ENCODE peak calls at places on chromosomes 3 and 15, in five cellular contexts. One of them, this sample, is unnamed.

GRCh38 chr3:80770106-80771079 is 991.1 kb downstream of the GBE1 start:
- DNase-seq in endothelial cell: peak
- DNase-seq in type B pancreatic cell: no peak
- DNase-seq in HCT116: no peak
- DNase-seq in AG10803: no peak
- DNase-seq in this sample: no peak

GRCh38 chr3:194577985-194578905 is 55.0 kb downstream of the TMEM44 start:
- DNase-seq in HCT116: peak
- DNase-seq in endothelial cell: no peak
- DNase-seq in type B pancreatic cell: no peak
- DNase-seq in AG10803: peak
- DNase-seq in this sample: peak

GRCh38 chr3:25960776-25961175 is 170.9 kb downstream of the OXSM start:
- DNase-seq in AG10803: no peak
- DNase-seq in HCT116: no peak
- DNase-seq in endothelial cell: no peak
- DNase-seq in type B pancreatic cell: no peak
- DNase-seq in this sample: no peak

GRCh38 chr3:182794455-182794773 is 1.1 kb downstream of the ATP11B start:
- DNase-seq in type B pancreatic cell: no peak
- DNase-seq in HCT116: no peak
- DNase-seq in AG10803: no peak
- DNase-seq in endothelial cell: no peak
- DNase-seq in this sample: no peak

GRCh38 chr3:186923241-186923640 is 7.1 kb upstream of the ST6GAL1 start:
- DNase-seq in HCT116: no peak
- DNase-seq in AG10803: no peak
- DNase-seq in endothelial cell: no peak
- DNase-seq in type B pancreatic cell: no peak
- DNase-seq in this sample: no peak

GRCh38 chr3:40417845-40418543 is 31.0 kb downstream of the ENTPD3 start:
- DNase-seq in HCT116: no peak
- DNase-seq in endothelial cell: no peak
- DNase-seq in AG10803: no peak
- DNase-seq in type B pancreatic cell: no peak
- DNase-seq in this sample: no peak

GRCh38 chr3:23944861-23945652 is at the start of gene NR1D2:
- DNase-seq in AG10803: peak
- DNase-seq in HCT116: peak
- DNase-seq in endothelial cell: peak
- DNase-seq in type B pancreatic cell: peak
- DNase-seq in this sample: peak

GRCh38 chr3:36219398-36219797 is 160.9 kb upstream of the STAC start:
- DNase-seq in endothelial cell: no peak
- DNase-seq in type B pancreatic cell: no peak
- DNase-seq in AG10803: peak
- DNase-seq in HCT116: no peak
- DNase-seq in this sample: no peak

GRCh38 chr15:63107895-63108546 is 13.6 kb upstream of the LACTB start:
- DNase-seq in HCT116: no peak
- DNase-seq in type B pancreatic cell: no peak
- DNase-seq in AG10803: peak
- DNase-seq in endothelial cell: no peak
- DNase-seq in this sample: peak

GRCh38 chr15:77335298-77335697 is 84.6 kb downstream of the PEAK1 start:
- DNase-seq in AG10803: no peak
- DNase-seq in endothelial cell: no peak
- DNase-seq in type B pancreatic cell: no peak
- DNase-seq in HCT116: no peak
- DNase-seq in this sample: no peak

GRCh38 chr15:56910801-56911200 is 7.6 kb upstream of the TCF12 start:
- DNase-seq in endothelial cell: no peak
- DNase-seq in AG10803: no peak
- DNase-seq in HCT116: no peak
- DNase-seq in type B pancreatic cell: no peak
- DNase-seq in this sample: no peak

GRCh38 chr3:87298111-87298718 is 21.8 kb upstream of the POU1F1 start:
- DNase-seq in AG10803: peak
- DNase-seq in type B pancreatic cell: no peak
- DNase-seq in endothelial cell: no peak
- DNase-seq in HCT116: peak
- DNase-seq in this sample: peak

DNA sequence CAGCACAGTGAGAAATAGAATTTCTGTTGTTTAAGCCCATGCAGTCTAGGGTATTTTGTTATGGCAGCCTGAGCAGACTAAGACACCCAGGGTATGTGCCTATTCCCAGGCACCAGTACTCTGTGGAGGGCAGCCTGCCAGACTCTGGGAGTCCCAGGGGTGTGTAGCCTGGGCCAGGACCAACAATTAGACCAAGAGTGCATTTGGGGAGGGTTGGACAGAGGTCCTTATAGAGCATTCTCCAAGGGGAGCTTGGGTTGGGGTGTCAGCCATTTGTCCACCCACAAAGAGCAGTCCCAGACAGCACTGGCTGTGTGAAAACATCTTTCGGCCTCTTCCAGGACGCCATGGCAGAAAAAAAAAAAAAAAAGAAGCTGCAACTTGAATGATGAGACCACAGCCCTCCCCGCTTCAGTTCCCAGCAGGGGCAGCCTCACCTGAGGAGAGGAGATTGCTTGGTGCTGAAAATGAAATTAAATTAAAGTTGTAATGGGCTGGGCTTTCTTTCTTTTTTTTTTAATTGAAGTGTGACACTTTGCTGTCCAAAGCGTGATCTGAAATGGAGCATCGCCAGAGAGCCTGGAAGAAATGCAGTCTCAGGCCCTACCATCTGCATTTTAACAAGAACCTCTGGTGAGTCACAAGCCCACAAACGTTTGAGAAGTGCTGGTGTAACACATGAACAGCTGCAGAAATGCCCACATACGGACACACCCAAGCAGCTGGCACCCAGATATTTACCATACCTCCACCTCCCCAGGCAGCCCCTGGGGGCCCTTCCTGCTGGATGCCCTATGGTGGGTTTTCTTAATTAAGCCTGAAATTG is 21.3 kb upstream of the CAV3 start:
- DNase-seq in AG10803: peak
- DNase-seq in HCT116: no peak
- DNase-seq in type B pancreatic cell: no peak
- DNase-seq in endothelial cell: no peak
- DNase-seq in this sample: no peak
- TF ChIP-seq CTCF in AG10803: no peak
- TF ChIP-seq CTCF in HCT116: no peak
- TF ChIP-seq CTCF in type B pancreatic cell: no peak
- TF ChIP-seq CTCF in endothelial cell: no peak
- TF ChIP-seq CTCF in this sample: no peak

DNA sequence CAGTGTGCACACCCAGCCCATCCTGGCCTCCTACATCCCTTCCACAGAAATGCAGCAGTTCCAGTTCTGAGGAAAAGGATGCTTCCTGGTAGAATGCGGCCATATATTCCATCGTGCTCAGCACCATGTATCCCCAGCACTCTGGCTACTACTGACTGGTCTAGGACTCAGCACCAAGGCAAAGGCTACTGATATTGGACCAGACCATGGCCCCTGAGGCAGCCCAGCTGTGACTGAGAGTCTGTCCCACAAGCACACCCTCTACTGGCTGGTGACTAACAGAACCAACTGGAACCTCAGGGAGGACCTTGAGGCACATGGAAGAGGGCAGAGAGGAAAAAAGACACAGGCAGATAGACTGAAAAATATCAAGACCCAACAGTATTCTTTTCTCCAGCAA is 30.0 kb downstream of the TARS3 start:
- DNase-seq in HCT116: no peak
- DNase-seq in type B pancreatic cell: no peak
- DNase-seq in endothelial cell: no peak
- DNase-seq in AG10803: no peak
- DNase-seq in this sample: no peak
- TF ChIP-seq CTCF in HCT116: peak
- TF ChIP-seq CTCF in type B pancreatic cell: no peak
- TF ChIP-seq CTCF in endothelial cell: no peak
- TF ChIP-seq CTCF in AG10803: no peak
- TF ChIP-seq CTCF in this sample: no peak

DNA sequence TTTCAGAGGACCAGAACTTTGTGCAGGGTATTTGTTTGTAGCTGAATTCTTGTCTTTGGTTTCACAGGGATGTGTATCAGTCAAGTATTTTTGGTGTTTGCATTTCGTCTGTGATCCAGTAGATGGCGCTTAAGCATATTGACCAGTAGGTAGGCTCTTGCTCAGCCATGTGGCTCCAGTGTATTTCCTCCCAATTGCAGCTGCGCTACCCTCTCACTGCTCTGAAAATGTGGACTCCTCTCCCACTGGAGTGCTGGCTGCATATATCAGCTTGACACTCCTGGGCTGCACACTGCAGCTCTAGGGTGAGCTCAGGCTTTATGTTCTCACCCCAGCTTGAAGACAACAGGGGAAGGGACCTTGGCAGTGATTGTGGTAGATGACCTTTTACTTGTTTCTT is 1264.3 kb upstream of the ALCAM start:
- DNase-seq in HCT116: peak
- DNase-seq in endothelial cell: peak
- DNase-seq in type B pancreatic cell: no peak
- DNase-seq in AG10803: peak
- DNase-seq in this sample: peak
- TF ChIP-seq CTCF in HCT116: peak
- TF ChIP-seq CTCF in endothelial cell: peak
- TF ChIP-seq CTCF in type B pancreatic cell: peak
- TF ChIP-seq CTCF in AG10803: peak
- TF ChIP-seq CTCF in this sample: no peak

DNA sequence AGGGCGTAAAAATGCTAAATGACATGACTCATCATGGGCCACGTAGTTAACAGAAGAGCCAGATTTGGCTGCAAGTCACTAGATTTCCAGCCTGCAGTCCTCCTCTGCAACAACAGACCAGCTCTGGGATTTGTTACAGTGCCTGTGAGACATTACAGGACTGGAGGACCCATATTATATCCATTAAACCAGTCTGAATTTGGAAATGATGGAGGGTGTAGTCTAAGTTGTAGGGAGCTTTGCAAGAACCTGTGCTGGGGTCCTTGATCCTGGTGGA is 10.8 kb downstream of the ZNF774 start:
- DNase-seq in AG10803: peak
- DNase-seq in endothelial cell: no peak
- DNase-seq in HCT116: no peak
- DNase-seq in type B pancreatic cell: no peak
- DNase-seq in this sample: no peak
- TF ChIP-seq CTCF in AG10803: no peak
- TF ChIP-seq CTCF in endothelial cell: no peak
- TF ChIP-seq CTCF in HCT116: no peak
- TF ChIP-seq CTCF in type B pancreatic cell: no peak
- TF ChIP-seq CTCF in this sample: no peak

GRCh38 chr3:159346504-159346903 is 544.6 kb downstream of the MFSD1 start:
- DNase-seq in endothelial cell: no peak
- DNase-seq in HCT116: peak
- DNase-seq in AG10803: no peak
- DNase-seq in type B pancreatic cell: no peak
- DNase-seq in this sample: no peak
- TF ChIP-seq CTCF in endothelial cell: no peak
- TF ChIP-seq CTCF in HCT116: peak
- TF ChIP-seq CTCF in AG10803: no peak
- TF ChIP-seq CTCF in type B pancreatic cell: no peak
- TF ChIP-seq CTCF in this sample: no peak

DNA sequence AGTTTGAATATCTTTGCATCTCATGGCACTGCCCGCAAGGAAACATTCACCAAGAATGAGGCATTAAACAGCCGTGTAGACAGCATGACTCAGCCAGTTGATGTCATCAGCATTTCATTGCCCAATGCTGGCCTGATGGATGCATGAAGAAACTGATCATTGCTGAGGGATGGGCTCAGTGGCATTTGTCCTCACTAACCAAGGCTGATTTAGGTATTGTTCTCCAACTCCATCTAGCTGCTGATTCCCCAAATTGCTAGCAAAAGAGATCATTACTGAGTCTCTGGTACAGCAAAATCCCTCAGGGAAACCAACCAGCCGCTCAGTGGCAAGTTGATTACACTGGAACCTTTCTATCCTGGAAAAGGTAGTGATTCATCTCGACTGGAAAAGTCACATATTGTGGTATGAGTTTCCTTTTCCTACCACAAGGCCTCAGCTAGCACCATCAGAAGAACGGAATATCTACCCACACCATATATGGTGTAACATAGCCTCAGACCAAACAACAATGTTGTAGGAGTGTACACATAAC is 186.5 kb upstream of the GAP43 start:
- DNase-seq in endothelial cell: no peak
- DNase-seq in type B pancreatic cell: no peak
- DNase-seq in AG10803: peak
- DNase-seq in HCT116: peak
- DNase-seq in this sample: peak
- TF ChIP-seq CTCF in endothelial cell: no peak
- TF ChIP-seq CTCF in type B pancreatic cell: no peak
- TF ChIP-seq CTCF in AG10803: peak
- TF ChIP-seq CTCF in HCT116: no peak
- TF ChIP-seq CTCF in this sample: peak

DNA sequence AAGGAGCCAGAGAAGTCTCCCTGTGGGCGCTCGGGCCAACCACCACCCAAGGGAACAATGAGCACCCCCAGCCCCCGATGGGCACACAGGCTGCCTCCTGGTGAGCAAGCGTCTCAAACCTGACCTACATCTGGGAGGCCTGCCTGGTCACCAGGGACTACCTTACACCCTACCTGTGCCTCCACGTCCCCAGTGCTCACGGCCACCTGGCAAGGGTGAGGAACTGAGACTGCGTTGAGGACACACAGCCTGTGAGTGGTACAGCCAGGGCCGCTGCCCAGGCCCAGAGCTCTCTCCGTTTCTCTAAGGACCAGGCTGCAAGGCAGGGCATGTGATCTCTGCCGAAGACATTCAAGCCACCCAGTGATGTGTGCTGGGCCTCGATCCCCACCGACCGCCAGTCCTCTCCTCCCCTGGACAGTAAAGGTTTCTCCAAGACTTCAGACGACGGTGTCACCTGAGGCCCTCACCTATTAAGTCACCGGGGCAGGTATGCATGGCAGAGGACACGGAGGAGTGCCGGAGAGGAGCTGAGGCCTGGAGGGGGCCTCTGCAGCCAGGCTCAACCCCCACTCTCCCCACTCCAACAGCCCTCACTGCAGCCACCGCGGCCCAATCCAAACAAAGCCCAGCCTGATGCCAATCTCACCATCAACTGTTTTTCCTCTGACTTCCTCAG is 2.8 kb downstream of the GOLGA8A start:
- DNase-seq in AG10803: no peak
- DNase-seq in endothelial cell: no peak
- DNase-seq in HCT116: no peak
- DNase-seq in type B pancreatic cell: no peak
- DNase-seq in this sample: no peak
- TF ChIP-seq CTCF in AG10803: no peak
- TF ChIP-seq CTCF in endothelial cell: no peak
- TF ChIP-seq CTCF in HCT116: no peak
- TF ChIP-seq CTCF in type B pancreatic cell: no peak
- TF ChIP-seq CTCF in this sample: no peak

DNA sequence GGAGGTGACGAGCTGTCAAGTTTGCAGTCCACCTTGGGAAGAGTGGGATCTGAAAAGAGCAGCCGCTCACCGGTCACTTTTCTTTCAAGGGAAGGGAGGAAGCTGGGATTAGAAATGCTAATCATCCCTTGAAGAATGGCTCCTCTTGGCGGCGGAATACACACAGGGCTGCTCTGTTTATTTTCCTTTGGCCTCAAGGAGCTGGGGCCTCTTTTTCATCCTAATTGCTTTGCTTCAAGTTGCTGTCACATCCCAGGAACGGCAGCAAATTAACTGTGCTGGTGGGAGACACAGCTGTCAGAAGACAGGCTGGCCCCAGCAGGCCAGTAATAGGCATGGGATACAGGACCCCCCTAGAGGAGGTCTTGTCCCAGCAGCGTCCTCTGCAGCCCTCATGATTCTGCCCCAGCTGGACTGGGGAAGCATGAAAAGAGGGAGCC is 6.7 kb downstream of the KBTBD13 start:
- DNase-seq in AG10803: no peak
- DNase-seq in HCT116: no peak
- DNase-seq in endothelial cell: no peak
- DNase-seq in type B pancreatic cell: no peak
- DNase-seq in this sample: no peak
- TF ChIP-seq CTCF in AG10803: peak
- TF ChIP-seq CTCF in HCT116: no peak
- TF ChIP-seq CTCF in endothelial cell: no peak
- TF ChIP-seq CTCF in type B pancreatic cell: peak
- TF ChIP-seq CTCF in this sample: no peak